ENCODE peak calls at places on chromosomes 7 and 10, in ten cellular contexts. T is aorta; H is GM12878; P is stimulated activated memory B cell treated with anti-CD40 and anti-IgM and Interleukin-4, amounts not matched to agents 10 μg/mL and 1 μg/mL and 100 μg/mL, for 72 hours; Y is naive thymus-derived CD4-positive, alpha-beta T cell; N is activated naive CD8-positive, alpha-beta T cell treated with anti-CD3 and anti-CD28 coated beads, Interleukin-2, amount 10 ng/mL, durations not matched to agents 7 days and 5 days; E is SK-N-SH treated with all-trans-retinoic acid at 6 μM for 48 hours; L is effector memory CD8-positive, alpha-beta T cell; K is T-cell; B is pancreas. D is an unnamed sample.

GRCh38 chr10:79342295-79342761 is 4.9 kb upstream of the PPIF start:
- ATAC-seq in B (peak; percentile 51), N (no peak), K (no peak), Y (no peak), L (no peak), H (no peak), P (no peak), E (no peak), T (no peak), D (no peak)

GRCh38 chr7:97576043-97576442 is 155.8 kb upstream of the TAC1 start:
- ATAC-seq in P (no peak), L (no peak), H (no peak), T (no peak), N (no peak), B (no peak), E (no peak), Y (no peak), K (no peak), D (no peak)

GRCh38 chr10:116848032-116848911 is 1.0 kb upstream of the ENO4 start:
- ATAC-seq in E (no peak), L (peak; percentile 62), Y (peak; percentile 53), H (peak; percentile 85), T (no peak), B (no peak), N (no peak), P (peak; percentile 95), K (peak; percentile 19), D (peak; percentile 70)

GRCh38 chr10:116973946-116974345 is 31.0 kb downstream of the SHTN1 start:
- ATAC-seq in H (no peak), P (no peak), L (no peak), E (peak; percentile 46), K (no peak), T (no peak), Y (no peak), N (no peak), B (no peak), D (no peak)

GRCh38 chr10:6518791-6519430 is 61.2 kb downstream of the PRKCQ start:
- ATAC-seq in K (peak; percentile 50), Y (peak; percentile 69), H (peak; percentile 74), E (no peak), T (no peak), B (no peak), L (peak; percentile 22), N (no peak), P (peak; percentile 68), D (peak; percentile 97)

GRCh38 chr10:128851726-128852125 is 615.3 kb upstream of the MGMT start:
- ATAC-seq in N (no peak), Y (no peak), P (no peak), L (no peak), B (no peak), E (no peak), H (no peak), K (no peak), T (no peak), D (no peak)

GRCh38 chr7:92631830-92632487 is 41.8 kb upstream of the FAM133B start:
- ATAC-seq in E (no peak), T (no peak), H (peak; percentile 19), K (no peak), Y (no peak), B (no peak), P (no peak), N (no peak), L (no peak), D (peak; percentile 8)

GRCh38 chr7:44448922-44449321 is 41.5 kb downstream of the NUDCD3 start:
- ATAC-seq in Y (no peak), K (no peak), L (no peak), N (no peak), T (no peak), E (no peak), H (no peak), P (no peak), B (no peak), D (peak; percentile 5)

GRCh38 chr7:95126053-95126709 is 198.2 kb downstream of the PON1 start:
- ATAC-seq in Y (no peak), H (no peak), K (no peak), E (no peak), L (no peak), B (peak; percentile 89), N (no peak), P (no peak), T (no peak), D (no peak)

GRCh38 chr7:75028299-75028698 is 45.3 kb downstream of the RCC1L start:
- ATAC-seq in H (no peak), P (no peak), L (no peak), K (no peak), B (no peak), T (no peak), Y (no peak), N (no peak), E (no peak), D (no peak)

GRCh38 chr7:129394101-129394500 is 40.1 kb upstream of the STRIP2 start:
- ATAC-seq in Y (no peak), E (no peak), N (no peak), K (no peak), P (no peak), T (no peak), B (no peak), L (no peak), H (no peak), D (no peak)

GRCh38 chr10:60679388-60679987 is 98.8 kb upstream of the CDK1 start:
- ATAC-seq in L (no peak), P (no peak), N (no peak), H (no peak), K (no peak), E (no peak), Y (no peak), T (no peak), B (no peak), D (no peak)

GRCh38 chr10:73263948-73264347 is 11.5 kb upstream of the MRPS16 start:
- ATAC-seq in Y (no peak), B (no peak), H (peak; percentile 52), N (no peak), L (no peak), E (peak; percentile 52), K (no peak), P (no peak), T (no peak), D (no peak)

GRCh38 chr10:68180490-68180889 is 51.4 kb downstream of the ATOH7 start:
- ATAC-seq in T (no peak), N (no peak), K (no peak), L (no peak), P (no peak), Y (no peak), E (no peak), B (no peak), H (no peak), D (no peak)

GRCh38 chr7:118079369-118079768 is 104.6 kb upstream of the LSM8 start:
- ATAC-seq in Y (no peak), N (no peak), K (no peak), T (no peak), B (no peak), L (no peak), H (no peak), P (no peak), E (no peak), D (no peak)

GRCh38 chr10:12381536-12382156 is 32.3 kb downstream of the CAMK1D start:
- ATAC-seq in L (no peak), K (no peak), B (no peak), P (no peak), T (no peak), H (no peak), Y (no peak), N (no peak), E (no peak), D (peak; percentile 77)

GRCh38 chr10:81179805-81180452 is 642.2 kb downstream of the SH2D4B start:
- ATAC-seq in N (no peak), E (no peak), Y (no peak), P (no peak), L (no peak), H (peak; percentile 98), K (no peak), T (no peak), B (peak; percentile 57), D (no peak)

GRCh38 chr10:59817806-59818205 is 64.6 kb upstream of the MRLN start:
- ATAC-seq in B (peak; percentile 23), T (peak; percentile 51), L (no peak), P (no peak), K (no peak), Y (peak; percentile 37), H (no peak), E (no peak), N (no peak), D (no peak)